ENCODE peak calls at places on chromosomes 16 and 17, in six cellular contexts. One of them, this sample, is unnamed.

GRCh38 chr16:81629032-81629802 is 149.9 kb upstream of the PLCG2 start:
- DNase-seq in A673: no peak
- DNase-seq in PC-3: no peak
- DNase-seq in CD8-positive, alpha-beta T cell: no peak
- DNase-seq in stomach: no peak
- DNase-seq in AG04450: no peak
- DNase-seq in this sample: no peak

GRCh38 chr16:53913920-53914319 is 210.0 kb downstream of the FTO start:
- DNase-seq in A673: no peak
- DNase-seq in PC-3: no peak
- DNase-seq in CD8-positive, alpha-beta T cell: no peak
- DNase-seq in stomach: no peak
- DNase-seq in AG04450: no peak
- DNase-seq in this sample: peak

GRCh38 chr16:56350491-56351405 is 74.6 kb downstream of the AMFR start:
- DNase-seq in A673: no peak
- DNase-seq in PC-3: no peak
- DNase-seq in CD8-positive, alpha-beta T cell: no peak
- DNase-seq in stomach: no peak
- DNase-seq in AG04450: no peak
- DNase-seq in this sample: no peak

GRCh38 chr16:20175358-20175757 is 101.7 kb upstream of the GPR139 start:
- DNase-seq in A673: no peak
- DNase-seq in PC-3: no peak
- DNase-seq in CD8-positive, alpha-beta T cell: no peak
- DNase-seq in stomach: no peak
- DNase-seq in AG04450: no peak
- DNase-seq in this sample: no peak

GRCh38 chr16:62035115-62036092 is 834 bp downstream of the CDH8 start:
- DNase-seq in A673: peak
- DNase-seq in PC-3: no peak
- DNase-seq in CD8-positive, alpha-beta T cell: no peak
- DNase-seq in stomach: no peak
- DNase-seq in AG04450: no peak
- DNase-seq in this sample: peak

GRCh38 chr17:29608986-29609385 is 13.7 kb downstream of the CORO6 start:
- DNase-seq in A673: no peak
- DNase-seq in PC-3: no peak
- DNase-seq in CD8-positive, alpha-beta T cell: no peak
- DNase-seq in stomach: no peak
- DNase-seq in AG04450: no peak
- DNase-seq in this sample: no peak

GRCh38 chr16:85391769-85392583 is 221.1 kb upstream of the GSE1 start:
- DNase-seq in A673: no peak
- DNase-seq in PC-3: no peak
- DNase-seq in CD8-positive, alpha-beta T cell: no peak
- DNase-seq in stomach: no peak
- DNase-seq in AG04450: no peak
- DNase-seq in this sample: no peak

GRCh38 chr17:72775914-72776313 is 316.6 kb downstream of the SLC39A11 start:
- DNase-seq in A673: no peak
- DNase-seq in PC-3: no peak
- DNase-seq in CD8-positive, alpha-beta T cell: no peak
- DNase-seq in stomach: no peak
- DNase-seq in AG04450: no peak
- DNase-seq in this sample: no peak

GRCh38 chr17:8726477-8726876 is 18.2 kb downstream of the CCDC42 start:
- DNase-seq in A673: no peak
- DNase-seq in PC-3: no peak
- DNase-seq in CD8-positive, alpha-beta T cell: no peak
- DNase-seq in stomach: no peak
- DNase-seq in AG04450: no peak
- DNase-seq in this sample: no peak

DNA sequence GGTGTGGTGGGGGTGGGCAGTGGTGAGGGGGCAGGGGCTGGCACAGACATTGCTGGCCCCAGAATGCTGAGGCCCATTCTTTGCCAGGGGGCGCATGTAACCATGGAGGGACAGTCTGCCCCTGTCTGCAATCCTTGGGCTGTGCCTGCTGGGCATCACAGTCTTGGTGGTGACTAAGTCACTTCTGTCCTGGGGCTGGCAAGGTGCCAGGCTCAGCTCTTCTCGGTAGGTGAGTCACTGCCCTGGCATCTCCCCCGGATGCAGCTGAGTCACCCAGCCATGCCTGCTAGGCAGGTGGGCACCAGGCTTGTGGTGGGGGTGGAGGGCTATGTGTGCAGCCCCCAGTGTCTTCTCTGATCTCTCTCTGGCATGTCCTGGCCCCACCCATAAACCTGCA is 5.6 kb downstream of the RARA start:
- DNase-seq in A673: peak
- DNase-seq in PC-3: peak
- DNase-seq in CD8-positive, alpha-beta T cell: peak
- DNase-seq in stomach: peak
- DNase-seq in AG04450: peak
- DNase-seq in this sample: peak
- TF ChIP-seq CTCF in A673: no peak
- TF ChIP-seq CTCF in PC-3: peak
- TF ChIP-seq CTCF in CD8-positive, alpha-beta T cell: no peak
- TF ChIP-seq CTCF in stomach: no peak
- TF ChIP-seq CTCF in AG04450: no peak
- TF ChIP-seq CTCF in this sample: no peak

GRCh38 chr17:79244665-79245064 is 170.0 kb downstream of the ENGASE start:
- DNase-seq in A673: no peak
- DNase-seq in PC-3: no peak
- DNase-seq in CD8-positive, alpha-beta T cell: no peak
- DNase-seq in stomach: no peak
- DNase-seq in AG04450: no peak
- DNase-seq in this sample: no peak

GRCh38 chr17:79243603-79243990 is 169.0 kb downstream of the ENGASE start:
- DNase-seq in A673: no peak
- DNase-seq in PC-3: no peak
- DNase-seq in CD8-positive, alpha-beta T cell: no peak
- DNase-seq in stomach: no peak
- DNase-seq in AG04450: no peak
- DNase-seq in this sample: no peak

GRCh38 chr17:79248843-79249242 is 174.2 kb downstream of the ENGASE start:
- DNase-seq in A673: no peak
- DNase-seq in PC-3: no peak
- DNase-seq in CD8-positive, alpha-beta T cell: no peak
- DNase-seq in stomach: no peak
- DNase-seq in AG04450: no peak
- DNase-seq in this sample: no peak

GRCh38 chr17:79243996-79244395 is 169.4 kb downstream of the ENGASE start:
- DNase-seq in A673: no peak
- DNase-seq in PC-3: no peak
- DNase-seq in CD8-positive, alpha-beta T cell: no peak
- DNase-seq in stomach: no peak
- DNase-seq in AG04450: no peak
- DNase-seq in this sample: no peak

DNA sequence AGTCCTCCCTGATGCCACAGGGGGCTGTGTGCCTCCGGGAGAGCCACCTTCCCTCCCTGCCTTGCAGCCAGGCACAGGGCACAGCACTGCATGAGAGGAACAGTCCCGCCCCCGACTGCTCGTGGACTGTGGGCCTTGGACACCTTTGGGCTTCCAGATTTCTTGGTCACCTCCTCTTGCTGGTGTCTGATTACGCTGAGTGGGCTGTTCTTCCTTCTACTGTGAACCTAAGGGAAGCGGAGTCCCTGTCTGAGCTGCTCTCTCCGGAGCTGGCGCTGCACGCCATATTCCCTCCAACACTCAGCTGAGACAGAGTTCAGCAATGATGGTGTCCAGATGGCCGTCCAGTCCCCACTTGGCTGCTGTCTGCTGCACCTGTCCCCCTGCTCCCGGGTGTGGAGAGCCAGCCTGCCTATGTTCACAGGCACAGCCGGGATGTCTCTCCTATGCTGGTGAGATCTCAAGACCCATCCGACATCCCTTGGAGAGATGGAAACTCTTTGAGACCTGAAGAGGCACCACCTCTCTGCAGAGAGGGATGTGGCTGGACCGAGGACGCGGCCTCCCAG is 171.7 kb downstream of the ENGASE start:
- DNase-seq in A673: no peak
- DNase-seq in PC-3: no peak
- DNase-seq in CD8-positive, alpha-beta T cell: no peak
- DNase-seq in stomach: no peak
- DNase-seq in AG04450: no peak
- DNase-seq in this sample: no peak
- H3K4me3 ChIP-seq in A673: no peak
- H3K4me3 ChIP-seq in PC-3: no peak
- H3K4me3 ChIP-seq in CD8-positive, alpha-beta T cell: no peak
- H3K4me3 ChIP-seq in stomach: no peak
- H3K4me3 ChIP-seq in AG04450: no peak
- H3K4me3 ChIP-seq in this sample: no peak

GRCh38 chr17:79360196-79360595 is 250.7 kb downstream of the RBFOX3 start:
- DNase-seq in A673: no peak
- DNase-seq in PC-3: no peak
- DNase-seq in CD8-positive, alpha-beta T cell: no peak
- DNase-seq in stomach: no peak
- DNase-seq in AG04450: no peak
- DNase-seq in this sample: no peak
- TF ChIP-seq CTCF in A673: no peak
- TF ChIP-seq CTCF in PC-3: no peak
- TF ChIP-seq CTCF in CD8-positive, alpha-beta T cell: no peak
- TF ChIP-seq CTCF in stomach: no peak
- TF ChIP-seq CTCF in AG04450: no peak
- TF ChIP-seq CTCF in this sample: no peak

GRCh38 chr17:42159796-42160551 is 5.2 kb upstream of the RAB5C start:
- DNase-seq in A673: no peak
- DNase-seq in PC-3: no peak
- DNase-seq in CD8-positive, alpha-beta T cell: no peak
- DNase-seq in stomach: no peak
- DNase-seq in AG04450: no peak
- DNase-seq in this sample: no peak

GRCh38 chr17:42154514-42154883 is 290 bp downstream of the RAB5C start:
- DNase-seq in A673: no peak
- DNase-seq in PC-3: no peak
- DNase-seq in CD8-positive, alpha-beta T cell: no peak
- DNase-seq in stomach: no peak
- DNase-seq in AG04450: no peak
- DNase-seq in this sample: no peak

GRCh38 chr17:42153919-42154491 is 784 bp downstream of the RAB5C start:
- DNase-seq in A673: no peak
- DNase-seq in PC-3: no peak
- DNase-seq in CD8-positive, alpha-beta T cell: no peak
- DNase-seq in stomach: no peak
- DNase-seq in AG04450: no peak
- DNase-seq in this sample: peak

GRCh38 chr17:42155614-42156045 is 841 bp upstream of the RAB5C start:
- DNase-seq in A673: no peak
- DNase-seq in PC-3: no peak
- DNase-seq in CD8-positive, alpha-beta T cell: no peak
- DNase-seq in stomach: no peak
- DNase-seq in AG04450: no peak
- DNase-seq in this sample: no peak
- H3K4me3 ChIP-seq in A673: peak
- H3K4me3 ChIP-seq in PC-3: no peak
- H3K4me3 ChIP-seq in CD8-positive, alpha-beta T cell: peak
- H3K4me3 ChIP-seq in stomach: peak
- H3K4me3 ChIP-seq in AG04450: peak
- H3K4me3 ChIP-seq in this sample: peak

This sample was measured in astrocyte of the spinal cord.